ENCODE peak calls at places on chromosomes 3 and 15, in six cellular contexts. One of them, this sample, is unnamed.
A peak's percentile ranks its signal among the peaks of the same experiment; 100 is the strongest.

GRCh38 chr3:84958495-84959469 is at the start of gene CADM2:
- DNase-seq in H1: peak; percentile 92
- DNase-seq in GM12878: no peak
- DNase-seq in SK-N-SH: peak; percentile 97
- DNase-seq in HCT116: no peak
- DNase-seq in HepG2: peak; percentile 76
- DNase-seq in this sample: peak; percentile 97

GRCh38 chr15:95622843-95623242 is 707.7 kb upstream of the NR2F2 start:
- DNase-seq in H1: no peak
- DNase-seq in GM12878: no peak
- DNase-seq in SK-N-SH: no peak
- DNase-seq in HCT116: no peak
- DNase-seq in HepG2: no peak
- DNase-seq in this sample: no peak

GRCh38 chr3:156455839-156456238 is 99.1 kb downstream of the SSR3 start:
- DNase-seq in H1: peak; percentile 57
- DNase-seq in GM12878: no peak
- DNase-seq in SK-N-SH: no peak
- DNase-seq in HCT116: no peak
- DNase-seq in HepG2: peak; percentile 44
- DNase-seq in this sample: no peak

GRCh38 chr15:74387988-74388955 is 20.8 kb upstream of the CYP11A1 start:
- DNase-seq in H1: no peak
- DNase-seq in GM12878: no peak
- DNase-seq in SK-N-SH: no peak
- DNase-seq in HCT116: no peak
- DNase-seq in HepG2: peak; percentile 43
- DNase-seq in this sample: peak; percentile 77

GRCh38 chr3:45597581-45597980 is 3.0 kb downstream of the LIMD1 start:
- DNase-seq in H1: no peak
- DNase-seq in GM12878: no peak
- DNase-seq in SK-N-SH: no peak
- DNase-seq in HCT116: no peak
- DNase-seq in HepG2: no peak
- DNase-seq in this sample: no peak

GRCh38 chr3:150227839-150228238 is 180.3 kb upstream of the TSC22D2 start:
- DNase-seq in H1: peak; percentile 91
- DNase-seq in GM12878: no peak
- DNase-seq in SK-N-SH: peak; percentile 30
- DNase-seq in HCT116: peak; percentile 32
- DNase-seq in HepG2: peak; percentile 62
- DNase-seq in this sample: peak; percentile 63

GRCh38 chr15:59537384-59537783 is 74.2 kb upstream of the GCNT3 start:
- DNase-seq in H1: no peak
- DNase-seq in GM12878: no peak
- DNase-seq in SK-N-SH: no peak
- DNase-seq in HCT116: no peak
- DNase-seq in HepG2: no peak
- DNase-seq in this sample: no peak

GRCh38 chr3:120160050-120160449 is 65.8 kb upstream of the GSK3B start:
- DNase-seq in H1: no peak
- DNase-seq in GM12878: no peak
- DNase-seq in SK-N-SH: no peak
- DNase-seq in HCT116: peak; percentile 61
- DNase-seq in HepG2: no peak
- DNase-seq in this sample: peak; percentile 99

GRCh38 chr3:186461141-186461540 is 83.0 kb downstream of the CRYGS start:
- DNase-seq in H1: no peak
- DNase-seq in GM12878: no peak
- DNase-seq in SK-N-SH: no peak
- DNase-seq in HCT116: no peak
- DNase-seq in HepG2: no peak
- DNase-seq in this sample: no peak

GRCh38 chr3:63492464-63492863 is 160.0 kb upstream of the SNTN start:
- DNase-seq in H1: no peak
- DNase-seq in GM12878: no peak
- DNase-seq in SK-N-SH: no peak
- DNase-seq in HCT116: no peak
- DNase-seq in HepG2: no peak
- DNase-seq in this sample: no peak

GRCh38 chr3:66938338-66938963 is 59.7 kb upstream of the KBTBD8 start:
- DNase-seq in H1: no peak
- DNase-seq in GM12878: peak; percentile 5
- DNase-seq in SK-N-SH: peak; percentile 36
- DNase-seq in HCT116: peak; percentile 44
- DNase-seq in HepG2: peak; percentile 43
- DNase-seq in this sample: peak; percentile 13

GRCh38 chr15:72168131-72168825 is 29.3 kb downstream of the GRAMD2A start:
- DNase-seq in H1: no peak
- DNase-seq in GM12878: no peak
- DNase-seq in SK-N-SH: no peak
- DNase-seq in HCT116: no peak
- DNase-seq in HepG2: no peak
- DNase-seq in this sample: peak; percentile 81

GRCh38 chr15:69553686-69554085 is 101.1 kb downstream of the RPLP1 start:
- DNase-seq in H1: no peak
- DNase-seq in GM12878: no peak
- DNase-seq in SK-N-SH: no peak
- DNase-seq in HCT116: no peak
- DNase-seq in HepG2: no peak
- DNase-seq in this sample: no peak

GRCh38 chr15:89822951-89823701 is 8.5 kb upstream of the ANPEP start:
- DNase-seq in H1: no peak
- DNase-seq in GM12878: no peak
- DNase-seq in SK-N-SH: peak; percentile 74
- DNase-seq in HCT116: no peak
- DNase-seq in HepG2: no peak
- DNase-seq in this sample: no peak

GRCh38 chr15:86115138-86115801 is 35.6 kb downstream of the AGBL1 start:
- DNase-seq in H1: no peak
- DNase-seq in GM12878: no peak
- DNase-seq in SK-N-SH: no peak
- DNase-seq in HCT116: no peak
- DNase-seq in HepG2: no peak
- DNase-seq in this sample: no peak

GRCh38 chr3:107209302-107210060 is 167.8 kb upstream of the CCDC54 start:
- DNase-seq in H1: no peak
- DNase-seq in GM12878: no peak
- DNase-seq in SK-N-SH: no peak
- DNase-seq in HCT116: no peak
- DNase-seq in HepG2: no peak
- DNase-seq in this sample: no peak

GRCh38 chr15:68417897-68418296 is 14.1 kb downstream of the ITGA11 start:
- DNase-seq in H1: peak; percentile 2
- DNase-seq in GM12878: no peak
- DNase-seq in SK-N-SH: no peak
- DNase-seq in HCT116: no peak
- DNase-seq in HepG2: no peak
- DNase-seq in this sample: no peak

GRCh38 chr3:154181127-154181691 is 60.0 kb downstream of the ARHGEF26 start:
- DNase-seq in H1: no peak
- DNase-seq in GM12878: no peak
- DNase-seq in SK-N-SH: peak; percentile 32
- DNase-seq in HCT116: no peak
- DNase-seq in HepG2: no peak
- DNase-seq in this sample: peak; percentile 74

GRCh38 chr3:169600732-169601131 is 62.8 kb downstream of the MECOM start:
- DNase-seq in H1: no peak
- DNase-seq in GM12878: no peak
- DNase-seq in SK-N-SH: no peak
- DNase-seq in HCT116: no peak
- DNase-seq in HepG2: no peak
- DNase-seq in this sample: no peak

GRCh38 chr15:57216288-57216687 is 160.0 kb upstream of the CGNL1 start:
- DNase-seq in H1: no peak
- DNase-seq in GM12878: no peak
- DNase-seq in SK-N-SH: no peak
- DNase-seq in HCT116: no peak
- DNase-seq in HepG2: no peak
- DNase-seq in this sample: no peak

GRCh38 chr3:110810356-110810755 is 261.3 kb upstream of the NECTIN3 start:
- DNase-seq in H1: no peak
- DNase-seq in GM12878: no peak
- DNase-seq in SK-N-SH: no peak
- DNase-seq in HCT116: no peak
- DNase-seq in HepG2: no peak
- DNase-seq in this sample: no peak

GRCh38 chr3:118530350-118530922 is 504.2 kb downstream of the IGSF11 start:
- DNase-seq in H1: no peak
- DNase-seq in GM12878: no peak
- DNase-seq in SK-N-SH: no peak
- DNase-seq in HCT116: no peak
- DNase-seq in HepG2: no peak
- DNase-seq in this sample: no peak

GRCh38 chr3:38829404-38829803 is 13.4 kb upstream of the SCN10A start:
- DNase-seq in H1: no peak
- DNase-seq in GM12878: no peak
- DNase-seq in SK-N-SH: peak; percentile 14
- DNase-seq in HCT116: no peak
- DNase-seq in HepG2: peak; percentile 39
- DNase-seq in this sample: no peak

GRCh38 chr3:185968168-185968567 is 30.4 kb upstream of the TRA2B start:
- DNase-seq in H1: no peak
- DNase-seq in GM12878: no peak
- DNase-seq in SK-N-SH: no peak
- DNase-seq in HCT116: no peak
- DNase-seq in HepG2: no peak
- DNase-seq in this sample: no peak

GRCh38 chr3:177527182-177527581 is 329.9 kb upstream of the TBL1XR1 start:
- DNase-seq in H1: no peak
- DNase-seq in GM12878: no peak
- DNase-seq in SK-N-SH: no peak
- DNase-seq in HCT116: no peak
- DNase-seq in HepG2: no peak
- DNase-seq in this sample: no peak

GRCh38 chr3:161171113-161171512 is 50.0 kb upstream of the NMD3 start:
- DNase-seq in H1: no peak
- DNase-seq in GM12878: no peak
- DNase-seq in SK-N-SH: no peak
- DNase-seq in HCT116: no peak
- DNase-seq in HepG2: no peak
- DNase-seq in this sample: no peak

GRCh38 chr3:44915702-44916438 is 41.5 kb downstream of the TGM4 start:
- DNase-seq in H1: no peak
- DNase-seq in GM12878: no peak
- DNase-seq in SK-N-SH: peak; percentile 35
- DNase-seq in HCT116: no peak
- DNase-seq in HepG2: peak; percentile 20
- DNase-seq in this sample: no peak

GRCh38 chr3:33911525-33912322 is 113.3 kb downstream of the PDCD6IP start:
- DNase-seq in H1: no peak
- DNase-seq in GM12878: no peak
- DNase-seq in SK-N-SH: no peak
- DNase-seq in HCT116: peak; percentile 0
- DNase-seq in HepG2: no peak
- DNase-seq in this sample: no peak

GRCh38 chr3:14570089-14570488 is 29.9 kb upstream of the GRIP2 start:
- DNase-seq in H1: no peak
- DNase-seq in GM12878: no peak
- DNase-seq in SK-N-SH: peak; percentile 87
- DNase-seq in HCT116: no peak
- DNase-seq in HepG2: no peak
- DNase-seq in this sample: no peak

GRCh38 chr15:79529441-79529840 is 97.3 kb downstream of the MINAR1 start:
- DNase-seq in H1: no peak
- DNase-seq in GM12878: no peak
- DNase-seq in SK-N-SH: no peak
- DNase-seq in HCT116: no peak
- DNase-seq in HepG2: no peak
- DNase-seq in this sample: no peak
- TF ChIP-seq JUND in H1: no peak
- TF ChIP-seq JUND in GM12878: no peak
- TF ChIP-seq JUND in SK-N-SH: no peak
- TF ChIP-seq JUND in HCT116: no peak
- TF ChIP-seq JUND in HepG2: no peak
- TF ChIP-seq JUND in this sample: no peak

GRCh38 chr15:25236861-25237155 is 202.0 kb downstream of the UBE3A start:
- DNase-seq in H1: no peak
- DNase-seq in GM12878: no peak
- DNase-seq in SK-N-SH: no peak
- DNase-seq in HCT116: no peak
- DNase-seq in HepG2: no peak
- DNase-seq in this sample: no peak
- TF ChIP-seq JUND in H1: no peak
- TF ChIP-seq JUND in GM12878: no peak
- TF ChIP-seq JUND in SK-N-SH: no peak
- TF ChIP-seq JUND in HCT116: no peak
- TF ChIP-seq JUND in HepG2: no peak
- TF ChIP-seq JUND in this sample: no peak

GRCh38 chr3:51355891-51356578 is 29.1 kb upstream of the MANF start:
- DNase-seq in H1: no peak
- DNase-seq in GM12878: no peak
- DNase-seq in SK-N-SH: no peak
- DNase-seq in HCT116: no peak
- DNase-seq in HepG2: no peak
- DNase-seq in this sample: no peak
- TF ChIP-seq JUND in H1: no peak
- TF ChIP-seq JUND in GM12878: no peak
- TF ChIP-seq JUND in SK-N-SH: no peak
- TF ChIP-seq JUND in HCT116: no peak
- TF ChIP-seq JUND in HepG2: no peak
- TF ChIP-seq JUND in this sample: no peak

GRCh38 chr3:197173620-197174019 is 124.8 kb downstream of the DLG1 start:
- DNase-seq in H1: no peak
- DNase-seq in GM12878: no peak
- DNase-seq in SK-N-SH: no peak
- DNase-seq in HCT116: no peak
- DNase-seq in HepG2: no peak
- DNase-seq in this sample: no peak

GRCh38 chr3:197175503-197175902 is 122.9 kb downstream of the DLG1 start:
- DNase-seq in H1: no peak
- DNase-seq in GM12878: no peak
- DNase-seq in SK-N-SH: no peak
- DNase-seq in HCT116: no peak
- DNase-seq in HepG2: no peak
- DNase-seq in this sample: no peak

GRCh38 chr3:197171481-197172067 is 126.8 kb downstream of the DLG1 start:
- DNase-seq in H1: no peak
- DNase-seq in GM12878: no peak
- DNase-seq in SK-N-SH: peak; percentile 27
- DNase-seq in HCT116: no peak
- DNase-seq in HepG2: no peak
- DNase-seq in this sample: no peak

GRCh38 chr3:197178998-197179397 is 119.4 kb downstream of the DLG1 start:
- DNase-seq in H1: no peak
- DNase-seq in GM12878: no peak
- DNase-seq in SK-N-SH: no peak
- DNase-seq in HCT116: no peak
- DNase-seq in HepG2: no peak
- DNase-seq in this sample: no peak

DNA sequence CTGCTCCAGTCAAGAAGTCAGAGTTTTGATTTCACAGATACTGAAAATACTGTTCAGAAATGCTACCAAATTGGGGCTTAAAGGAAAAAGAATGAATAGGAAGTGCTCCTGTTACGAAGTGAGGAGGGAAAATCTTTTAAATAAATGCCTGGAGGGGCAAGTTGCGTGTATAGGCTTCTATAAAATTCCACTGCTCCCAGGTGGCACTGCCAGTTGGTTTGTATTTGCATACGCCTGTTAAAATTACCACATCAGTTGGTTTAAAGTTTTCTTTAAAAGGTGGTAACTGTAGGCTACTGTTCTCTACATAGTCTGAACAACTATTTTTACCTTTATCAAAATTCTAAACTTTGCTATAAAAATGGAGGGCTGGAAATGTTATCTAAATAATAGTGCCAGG is 123.5 kb downstream of the DLG1 start:
- DNase-seq in H1: no peak
- DNase-seq in GM12878: no peak
- DNase-seq in SK-N-SH: no peak
- DNase-seq in HCT116: no peak
- DNase-seq in HepG2: no peak
- DNase-seq in this sample: peak; percentile 40
- TF ChIP-seq JUND in H1: no peak
- TF ChIP-seq JUND in GM12878: no peak
- TF ChIP-seq JUND in SK-N-SH: no peak
- TF ChIP-seq JUND in HCT116: no peak
- TF ChIP-seq JUND in HepG2: no peak
- TF ChIP-seq JUND in this sample: no peak